ENCODE peak calls at places on chromosomes 7 and 10, in eight cellular contexts. One of them, this sample, is unnamed.
A peak's percentile ranks its signal among the peaks of the same experiment; 100 is the strongest.

GRCh38 chr7:43926193-43927043 is at the start of gene UBE2D4:
- DNase-seq in HCT116: peak; percentile 71
- DNase-seq in hepatocyte: peak; percentile 91
- DNase-seq in uterus: peak; percentile 81
- DNase-seq in PC-9: peak; percentile 87
- DNase-seq in tibial artery: peak; percentile 93
- DNase-seq in BJ: no peak
- DNase-seq in GM12865: peak; percentile 91
- DNase-seq in this sample: peak; percentile 97

GRCh38 chr7:3461923-3462322 is 160.9 kb downstream of the SDK1 start:
- DNase-seq in tibial artery: no peak
- DNase-seq in BJ: no peak
- DNase-seq in PC-9: no peak
- DNase-seq in HCT116: no peak
- DNase-seq in hepatocyte: no peak
- DNase-seq in GM12865: no peak
- DNase-seq in uterus: no peak
- DNase-seq in this sample: no peak

GRCh38 chr7:41028591-41028990 is 674.3 kb downstream of the INHBA start:
- DNase-seq in hepatocyte: no peak
- DNase-seq in GM12865: no peak
- DNase-seq in tibial artery: no peak
- DNase-seq in HCT116: no peak
- DNase-seq in BJ: no peak
- DNase-seq in PC-9: peak; percentile 27
- DNase-seq in uterus: no peak
- DNase-seq in this sample: no peak

GRCh38 chr7:19116121-19117080 is 1.0 kb downstream of the TWIST1 start:
- DNase-seq in BJ: no peak
- DNase-seq in GM12865: peak; percentile 12
- DNase-seq in PC-9: peak; percentile 24
- DNase-seq in hepatocyte: no peak
- DNase-seq in uterus: peak; percentile 28
- DNase-seq in tibial artery: peak; percentile 66
- DNase-seq in HCT116: no peak
- DNase-seq in this sample: peak; percentile 35

GRCh38 chr10:7857259-7857658 is 39.0 kb downstream of the TAF3 start:
- DNase-seq in uterus: no peak
- DNase-seq in tibial artery: no peak
- DNase-seq in hepatocyte: peak; percentile 6
- DNase-seq in PC-9: no peak
- DNase-seq in HCT116: no peak
- DNase-seq in BJ: no peak
- DNase-seq in GM12865: no peak
- DNase-seq in this sample: peak; percentile 10

GRCh38 chr10:26911811-26912461 is 51.2 kb upstream of the ABI1 start:
- DNase-seq in BJ: no peak
- DNase-seq in hepatocyte: no peak
- DNase-seq in GM12865: peak; percentile 57
- DNase-seq in HCT116: no peak
- DNase-seq in uterus: no peak
- DNase-seq in tibial artery: no peak
- DNase-seq in PC-9: no peak
- DNase-seq in this sample: no peak

GRCh38 chr7:31133497-31133896 is 81.4 kb downstream of the ADCYAP1R1 start:
- DNase-seq in BJ: no peak
- DNase-seq in PC-9: peak; percentile 33
- DNase-seq in GM12865: no peak
- DNase-seq in hepatocyte: no peak
- DNase-seq in uterus: no peak
- DNase-seq in tibial artery: no peak
- DNase-seq in HCT116: no peak
- DNase-seq in this sample: no peak

GRCh38 chr7:101488826-101489572 is 126.3 kb downstream of the COL26A1 start:
- DNase-seq in PC-9: peak; percentile 78
- DNase-seq in HCT116: no peak
- DNase-seq in tibial artery: no peak
- DNase-seq in uterus: no peak
- DNase-seq in BJ: peak; percentile 79
- DNase-seq in GM12865: no peak
- DNase-seq in hepatocyte: peak; percentile 48
- DNase-seq in this sample: no peak

GRCh38 chr7:95469187-95469586 is 16.6 kb upstream of the ASB4 start:
- DNase-seq in tibial artery: no peak
- DNase-seq in GM12865: no peak
- DNase-seq in BJ: no peak
- DNase-seq in PC-9: no peak
- DNase-seq in hepatocyte: no peak
- DNase-seq in HCT116: no peak
- DNase-seq in uterus: no peak
- DNase-seq in this sample: no peak

GRCh38 chr7:26280097-26280496 is 11.6 kb upstream of the SNX10 start:
- DNase-seq in uterus: no peak
- DNase-seq in BJ: no peak
- DNase-seq in PC-9: no peak
- DNase-seq in HCT116: no peak
- DNase-seq in tibial artery: no peak
- DNase-seq in GM12865: no peak
- DNase-seq in hepatocyte: no peak
- DNase-seq in this sample: no peak

GRCh38 chr7:115226410-115226809 is 304.5 kb downstream of the MDFIC start:
- DNase-seq in GM12865: no peak
- DNase-seq in uterus: no peak
- DNase-seq in hepatocyte: no peak
- DNase-seq in BJ: no peak
- DNase-seq in tibial artery: no peak
- DNase-seq in HCT116: no peak
- DNase-seq in PC-9: no peak
- DNase-seq in this sample: no peak

GRCh38 chr10:63976538-63976937 is 455.3 kb downstream of the REEP3 start:
- DNase-seq in HCT116: peak; percentile 48
- DNase-seq in PC-9: no peak
- DNase-seq in tibial artery: no peak
- DNase-seq in BJ: no peak
- DNase-seq in GM12865: peak; percentile 68
- DNase-seq in hepatocyte: peak; percentile 66
- DNase-seq in uterus: no peak
- DNase-seq in this sample: peak; percentile 86

GRCh38 chr10:112843623-112844022 is 106.4 kb upstream of the TCF7L2 start:
- DNase-seq in BJ: no peak
- DNase-seq in hepatocyte: no peak
- DNase-seq in GM12865: no peak
- DNase-seq in HCT116: no peak
- DNase-seq in uterus: no peak
- DNase-seq in tibial artery: no peak
- DNase-seq in PC-9: no peak
- DNase-seq in this sample: no peak

GRCh38 chr7:71495828-71496227 is 363.9 kb downstream of the GALNT17 start:
- DNase-seq in HCT116: no peak
- DNase-seq in uterus: no peak
- DNase-seq in PC-9: no peak
- DNase-seq in BJ: no peak
- DNase-seq in tibial artery: no peak
- DNase-seq in hepatocyte: no peak
- DNase-seq in GM12865: no peak
- DNase-seq in this sample: no peak

GRCh38 chr10:101725843-101726242 is 30.9 kb upstream of the FBXW4 start:
- DNase-seq in HCT116: no peak
- DNase-seq in hepatocyte: peak; percentile 21
- DNase-seq in uterus: no peak
- DNase-seq in GM12865: no peak
- DNase-seq in BJ: no peak
- DNase-seq in tibial artery: no peak
- DNase-seq in PC-9: no peak
- DNase-seq in this sample: no peak

GRCh38 chr10:33129181-33129928 is 171.3 kb upstream of the ITGB1 start:
- DNase-seq in GM12865: no peak
- DNase-seq in uterus: no peak
- DNase-seq in tibial artery: no peak
- DNase-seq in hepatocyte: no peak
- DNase-seq in HCT116: no peak
- DNase-seq in PC-9: no peak
- DNase-seq in BJ: peak; percentile 90
- DNase-seq in this sample: no peak

GRCh38 chr10:33133557-33133956 is 175.5 kb upstream of the ITGB1 start:
- DNase-seq in HCT116: no peak
- DNase-seq in uterus: no peak
- DNase-seq in hepatocyte: no peak
- DNase-seq in PC-9: peak; percentile 52
- DNase-seq in BJ: no peak
- DNase-seq in GM12865: no peak
- DNase-seq in tibial artery: no peak
- DNase-seq in this sample: no peak

GRCh38 chr10:33129987-33130386 is 172.0 kb upstream of the ITGB1 start:
- DNase-seq in BJ: no peak
- DNase-seq in PC-9: no peak
- DNase-seq in tibial artery: no peak
- DNase-seq in hepatocyte: no peak
- DNase-seq in GM12865: no peak
- DNase-seq in HCT116: no peak
- DNase-seq in uterus: no peak
- DNase-seq in this sample: peak; percentile 50

GRCh38 chr10:33134011-33134751 is 176.2 kb upstream of the ITGB1 start:
- DNase-seq in tibial artery: peak; percentile 83
- DNase-seq in HCT116: peak; percentile 99
- DNase-seq in uterus: no peak
- DNase-seq in GM12865: peak; percentile 26
- DNase-seq in hepatocyte: peak; percentile 82
- DNase-seq in PC-9: peak; percentile 97
- DNase-seq in BJ: no peak
- DNase-seq in this sample: peak; percentile 91

GRCh38 chr10:33132626-33133025 is 174.6 kb upstream of the ITGB1 start:
- DNase-seq in GM12865: peak; percentile 50
- DNase-seq in hepatocyte: no peak
- DNase-seq in HCT116: no peak
- DNase-seq in PC-9: no peak
- DNase-seq in uterus: no peak
- DNase-seq in BJ: no peak
- DNase-seq in tibial artery: no peak
- DNase-seq in this sample: peak; percentile 62
- TF ChIP-seq CTCF in GM12865: peak; percentile 35
- TF ChIP-seq CTCF in hepatocyte: no peak
- TF ChIP-seq CTCF in HCT116: peak; percentile 58
- TF ChIP-seq CTCF in PC-9: no peak
- TF ChIP-seq CTCF in uterus: no peak
- TF ChIP-seq CTCF in BJ: no peak
- TF ChIP-seq CTCF in tibial artery: no peak
- TF ChIP-seq CTCF in this sample: peak; percentile 18

DNA sequence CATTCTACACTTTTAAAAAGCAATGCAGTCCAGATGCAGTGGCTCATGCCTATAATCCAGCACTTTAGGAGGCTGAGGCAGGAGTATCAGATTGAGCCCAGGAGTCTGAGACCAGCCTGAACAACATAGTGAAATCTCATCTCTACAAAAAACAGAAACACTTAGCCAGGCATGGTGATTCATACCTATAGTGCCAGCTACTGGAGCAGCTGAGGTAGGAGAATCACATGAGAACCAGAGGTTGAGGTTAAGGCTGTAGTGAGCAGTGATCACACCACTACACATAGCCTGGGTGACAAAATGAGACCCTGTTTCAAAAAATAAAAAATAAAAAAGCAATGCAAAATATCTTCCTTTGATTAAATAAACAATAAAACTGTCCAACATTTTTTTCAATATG is 205.2 kb downstream of the GRM8 start:
- DNase-seq in PC-9: no peak
- DNase-seq in BJ: no peak
- DNase-seq in GM12865: no peak
- DNase-seq in hepatocyte: peak; percentile 11
- DNase-seq in uterus: no peak
- DNase-seq in HCT116: no peak
- DNase-seq in tibial artery: no peak
- DNase-seq in this sample: peak; percentile 10
- TF ChIP-seq CTCF in PC-9: no peak
- TF ChIP-seq CTCF in BJ: no peak
- TF ChIP-seq CTCF in GM12865: no peak
- TF ChIP-seq CTCF in hepatocyte: no peak
- TF ChIP-seq CTCF in uterus: no peak
- TF ChIP-seq CTCF in HCT116: no peak
- TF ChIP-seq CTCF in tibial artery: no peak
- TF ChIP-seq CTCF in this sample: no peak

GRCh38 chr7:132830941-132831340 is 250.9 kb downstream of the CHCHD3 start:
- DNase-seq in BJ: no peak
- DNase-seq in uterus: no peak
- DNase-seq in HCT116: no peak
- DNase-seq in tibial artery: no peak
- DNase-seq in PC-9: no peak
- DNase-seq in GM12865: no peak
- DNase-seq in hepatocyte: no peak
- DNase-seq in this sample: no peak

GRCh38 chr7:132819648-132820047 is 243.4 kb upstream of the PLXNA4 start:
- DNase-seq in tibial artery: no peak
- DNase-seq in uterus: no peak
- DNase-seq in hepatocyte: no peak
- DNase-seq in HCT116: no peak
- DNase-seq in GM12865: no peak
- DNase-seq in BJ: no peak
- DNase-seq in PC-9: no peak
- DNase-seq in this sample: no peak

GRCh38 chr7:132825932-132826480 is 249.7 kb upstream of the PLXNA4 start:
- DNase-seq in GM12865: no peak
- DNase-seq in uterus: no peak
- DNase-seq in hepatocyte: no peak
- DNase-seq in BJ: no peak
- DNase-seq in HCT116: no peak
- DNase-seq in PC-9: no peak
- DNase-seq in tibial artery: no peak
- DNase-seq in this sample: no peak

GRCh38 chr7:132828502-132828901 is 252.2 kb upstream of the PLXNA4 start:
- DNase-seq in tibial artery: no peak
- DNase-seq in GM12865: peak; percentile 8
- DNase-seq in uterus: no peak
- DNase-seq in PC-9: no peak
- DNase-seq in hepatocyte: no peak
- DNase-seq in HCT116: no peak
- DNase-seq in BJ: no peak
- DNase-seq in this sample: no peak

GRCh38 chr7:132825222-132825621 is 249.0 kb upstream of the PLXNA4 start:
- DNase-seq in PC-9: no peak
- DNase-seq in BJ: no peak
- DNase-seq in HCT116: no peak
- DNase-seq in hepatocyte: no peak
- DNase-seq in uterus: no peak
- DNase-seq in GM12865: no peak
- DNase-seq in tibial artery: no peak
- DNase-seq in this sample: no peak
- TF ChIP-seq CTCF in PC-9: no peak
- TF ChIP-seq CTCF in BJ: no peak
- TF ChIP-seq CTCF in HCT116: no peak
- TF ChIP-seq CTCF in hepatocyte: no peak
- TF ChIP-seq CTCF in uterus: no peak
- TF ChIP-seq CTCF in GM12865: no peak
- TF ChIP-seq CTCF in tibial artery: no peak
- TF ChIP-seq CTCF in this sample: no peak

DNA sequence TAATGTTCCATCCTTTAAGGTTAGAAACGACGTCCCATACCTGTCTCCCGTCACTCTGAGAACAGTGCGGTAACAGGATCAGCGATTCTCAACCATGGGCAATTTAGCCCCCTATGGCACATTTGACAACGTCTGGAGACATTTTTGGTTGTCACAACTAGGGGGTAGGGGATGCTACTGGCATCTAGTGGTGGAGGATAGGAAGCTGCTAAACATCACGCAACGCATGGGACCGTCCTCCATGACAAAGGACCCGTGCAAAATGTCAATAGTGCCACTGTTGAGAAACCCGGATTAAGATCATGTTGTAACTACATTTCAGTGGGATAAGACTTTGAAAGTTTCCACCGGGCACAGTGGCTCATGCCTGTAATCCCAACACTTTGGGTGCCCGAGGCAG is 5.0 kb upstream of the PAXIP1 start:
- DNase-seq in hepatocyte: no peak
- DNase-seq in uterus: no peak
- DNase-seq in PC-9: no peak
- DNase-seq in HCT116: peak; percentile 32
- DNase-seq in tibial artery: no peak
- DNase-seq in BJ: no peak
- DNase-seq in GM12865: peak; percentile 32
- DNase-seq in this sample: no peak
- TF ChIP-seq CTCF in hepatocyte: peak; percentile 29
- TF ChIP-seq CTCF in uterus: no peak
- TF ChIP-seq CTCF in PC-9: no peak
- TF ChIP-seq CTCF in HCT116: peak; percentile 71
- TF ChIP-seq CTCF in tibial artery: no peak
- TF ChIP-seq CTCF in BJ: peak; percentile 21
- TF ChIP-seq CTCF in GM12865: peak; percentile 26
- TF ChIP-seq CTCF in this sample: no peak